ENCODE peak calls at places on chromosomes 7 and 10, in ten cellular contexts. O is H1; M is renal cortical epithelial cell; N is activated naive CD4-positive, alpha-beta T cell treated with anti-CD3 and anti-CD28 coated beads, Interleukin-2, amount 10 ng/mL, durations not matched to agents 7 days and 5 days; H is stimulated activated CD4-positive, alpha-beta T cell treated with anti-CD3 and anti-CD28 coated beads, Interleukin-4, amount 100 ng/mL, for 1 hour; K is activated T-cell treated with anti-CD3 and anti-CD28 coated beads for 4 hours; J is neural progenitor cell; R is HT-29; P is foreskin fibroblast; L is astrocyte of the spinal cord. D is an unnamed sample.

GRCh38 chr7:111029574-111030357 is 61.2 kb upstream of the LRRN3 start:
- DNase-seq in J (no peak), N (peak; percentile 37), K (peak; percentile 36), M (peak; percentile 18), L (peak; percentile 54), H (peak; percentile 19), O (no peak), R (no peak), P (peak; percentile 78), D (no peak)

GRCh38 chr7:24821045-24821853 is 64.0 kb upstream of the GSDME start:
- DNase-seq in M (peak; percentile 97), J (no peak), R (peak; percentile 93), L (peak; percentile 94), K (peak; percentile 65), P (peak; percentile 96), N (peak; percentile 89), H (peak; percentile 69), O (no peak), D (peak; percentile 80)

GRCh38 chr10:97032624-97033023 is 153.1 kb downstream of the SLIT1 start:
- DNase-seq in K (no peak), O (no peak), P (no peak), J (no peak), M (no peak), N (no peak), R (no peak), L (no peak), H (no peak), D (no peak)

GRCh38 chr10:70786799-70787415 is 1.7 kb upstream of the TBATA start:
- DNase-seq in N (no peak), R (no peak), K (no peak), H (no peak), P (peak; percentile 19), O (no peak), J (no peak), M (no peak), L (peak; percentile 38), D (no peak)

GRCh38 chr7:149261321-149261828 is 621 bp upstream of the ZNF783 start:
- DNase-seq in J (peak; percentile 22), R (peak; percentile 40), K (no peak), O (no peak), P (peak; percentile 72), N (no peak), M (peak; percentile 50), L (peak; percentile 62), H (no peak), D (no peak)

GRCh38 chr7:66296001-66296521 is 90.9 kb downstream of the TPST1 start:
- DNase-seq in R (no peak), J (no peak), H (no peak), M (peak; percentile 34), K (no peak), L (peak; percentile 48), O (no peak), N (no peak), P (peak; percentile 26), D (no peak)

GRCh38 chr10:5196613-5197234 is at the start of gene AKR1C4:
- DNase-seq in M (peak; percentile 45), J (no peak), R (peak; percentile 50), N (no peak), P (peak; percentile 43), H (no peak), K (no peak), O (no peak), L (no peak), D (no peak)

GRCh38 chr10:20713420-20713819 is 183.7 kb downstream of the NEBL start:
- DNase-seq in P (no peak), J (no peak), O (no peak), R (no peak), H (no peak), N (no peak), L (no peak), K (no peak), M (peak; percentile 3), D (no peak)

GRCh38 chr7:37215524-37215923 is 233.1 kb downstream of the ELMO1 start:
- DNase-seq in M (no peak), L (no peak), O (no peak), K (no peak), N (no peak), R (no peak), J (no peak), H (no peak), P (no peak), D (no peak)

GRCh38 chr10:11170993-11171416 is 153.3 kb downstream of the CELF2 start:
- DNase-seq in P (no peak), O (peak; percentile 6), H (peak; percentile 29), N (no peak), J (no peak), M (no peak), R (no peak), L (no peak), K (no peak), D (no peak)

GRCh38 chr7:95205821-95206220 is 118.5 kb downstream of the PON1 start:
- DNase-seq in O (no peak), P (peak; percentile 71), J (no peak), L (peak; percentile 84), H (no peak), N (no peak), K (no peak), M (peak; percentile 81), R (no peak), D (no peak)

GRCh38 chr7:100190059-100190711 is 12.5 kb downstream of the STAG3 start:
- DNase-seq in L (peak; percentile 58), N (no peak), J (no peak), M (peak; percentile 42), P (peak; percentile 65), O (no peak), R (peak; percentile 57), K (no peak), H (no peak), D (peak; percentile 53)

GRCh38 chr10:43851030-43851429 is 202.3 kb upstream of the ZNF32 start:
- DNase-seq in L (no peak), M (no peak), P (no peak), J (no peak), H (no peak), N (no peak), O (no peak), R (no peak), K (no peak), D (no peak)

GRCh38 chr7:46494441-46494840 is 573.4 kb upstream of the IGFBP3 start:
- DNase-seq in M (no peak), R (no peak), H (no peak), P (peak; percentile 33), O (no peak), J (no peak), N (no peak), L (no peak), K (no peak), D (no peak)

GRCh38 chr10:18683427-18683826 is 24.2 kb downstream of the ARL5B start:
- DNase-seq in K (no peak), J (no peak), P (peak; percentile 73), N (no peak), H (no peak), O (no peak), M (no peak), L (peak; percentile 38), R (no peak), D (no peak)

GRCh38 chr10:28790146-28790545 is 112.8 kb downstream of the BAMBI start:
- DNase-seq in P (no peak), O (no peak), M (no peak), L (no peak), H (no peak), N (no peak), K (no peak), R (no peak), J (no peak), D (no peak)

D was measured in B cell.